ENCODE peak calls at places on chromosomes 4 and X, in five cellular contexts. T is cardiac muscle cell, Q is lung, E is HL-60, S is A549. L is an unnamed sample.

GRCh38 chr4:155811171-155811570 is 52.4 kb downstream of the GUCY1B1 start:
- DNase-seq in T (peak), S (no peak), E (no peak), Q (no peak), L (no peak)

GRCh38 chr4:3461515-3462291 is 1.4 kb upstream of the DOK7 start:
- DNase-seq in S (no peak), Q (peak), E (no peak), T (peak), L (no peak)

GRCh38 chr4:177225605-177226004 is 84.1 kb upstream of the NEIL3 start:
- DNase-seq in E (no peak), Q (no peak), S (no peak), T (no peak), L (no peak)

GRCh38 chr4:82643994-82644730 is 82.4 kb upstream of the TMEM150C start:
- DNase-seq in Q (no peak), S (peak), T (peak), E (no peak), L (no peak)

GRCh38 chr4:38160487-38161207 is 200.4 kb downstream of the PTTG2 start:
- DNase-seq in T (peak), Q (peak), S (peak), E (peak), L (peak)

GRCh38 chrX:148517191-148517590 is 16.8 kb downstream of the AFF2 start:
- DNase-seq in Q (no peak), T (no peak), S (no peak), E (no peak), L (no peak)

GRCh38 chr4:3436798-3437581 is 4.8 kb upstream of the HGFAC start:
- DNase-seq in T (peak), Q (peak), S (peak), E (no peak), L (no peak)

GRCh38 chr4:133403913-133404312 is 254.8 kb downstream of the PCDH10 start:
- DNase-seq in Q (no peak), E (no peak), T (no peak), S (no peak), L (no peak)

GRCh38 chr4:112515278-112516075 is 503 bp downstream of the NEUROG2 start:
- DNase-seq in S (no peak), E (no peak), T (peak), Q (no peak), L (no peak)

GRCh38 chrX:129360175-129360574 is 163.1 kb downstream of the SMARCA1 start:
- DNase-seq in T (peak), E (no peak), Q (no peak), S (peak), L (peak)

GRCh38 chr4:144288011-144288903 is 147.7 kb upstream of the GYPA start:
- DNase-seq in S (no peak), E (no peak), Q (no peak), T (no peak), L (no peak)

GRCh38 chr4:85780664-85781063 is 305.7 kb downstream of the ARHGAP24 start:
- DNase-seq in Q (no peak), T (peak), E (no peak), S (no peak), L (no peak)

GRCh38 chrX:74178536-74178935 is 125.4 kb upstream of the ZCCHC13 start:
- DNase-seq in S (no peak), Q (no peak), T (no peak), E (no peak), L (no peak)

GRCh38 chr4:144645621-144646522 is at the start of gene HHIP:
- DNase-seq in S (peak), E (no peak), Q (peak), T (peak), L (no peak)

GRCh38 chrX:30308263-30309138 is 689 bp downstream of the NR0B1 start:
- DNase-seq in S (peak), E (no peak), Q (no peak), T (peak), L (no peak)

GRCh38 chr4:26931961-26932360 is 71.3 kb downstream of the STIM2 start:
- DNase-seq in T (peak), E (no peak), S (no peak), Q (no peak), L (no peak)

GRCh38 chrX:132568291-132568690 is 79.5 kb upstream of the MBNL3 start:
- DNase-seq in E (no peak), T (no peak), S (no peak), Q (no peak), L (no peak)

GRCh38 chr4:8150152-8151090 is 8.2 kb downstream of the ABLIM2 start:
- DNase-seq in S (peak), T (no peak), E (no peak), Q (no peak), L (no peak)

GRCh38 chr4:40848251-40848650 is 98.5 kb downstream of the NSUN7 start:
- DNase-seq in T (no peak), E (no peak), Q (no peak), S (no peak), L (no peak)

GRCh38 chr4:174340714-174341113 is 57.0 kb downstream of the CEP44 start:
- DNase-seq in E (no peak), T (no peak), Q (no peak), S (no peak), L (no peak)

GRCh38 chrX:56729152-56729557 is at the start of gene NBDY:
- DNase-seq in E (no peak), S (peak), T (peak), Q (no peak), L (peak)

GRCh38 chr4:38154681-38155588 is 194.7 kb downstream of the PTTG2 start:
- DNase-seq in Q (peak), E (no peak), S (no peak), T (no peak), L (peak)

GRCh38 chrX:40644175-40644574 is 3.2 kb downstream of the CXorf38 start:
- DNase-seq in S (no peak), Q (no peak), T (peak), E (peak), L (no peak)

GRCh38 chr4:2934077-2934812 is 29.0 kb downstream of the NOP14 start:
- DNase-seq in S (peak), E (peak), T (peak), Q (peak), L (no peak)

GRCh38 chr4:150722908-150723362 is 141.0 kb downstream of the MAB21L2 start:
- DNase-seq in Q (peak), E (no peak), S (no peak), T (peak), L (no peak)

GRCh38 chrX:149830192-149830873 is 48.6 kb downstream of the MAGEA9 start:
- DNase-seq in Q (no peak), E (no peak), S (no peak), T (peak), L (no peak)

GRCh38 chr4:74157116-74157742 is 689 bp upstream of the MTHFD2L start:
- DNase-seq in T (peak), Q (no peak), S (no peak), E (no peak), L (no peak)
- H3K27ac ChIP-seq in T (peak), Q (peak), S (peak), E (peak), L (no peak)

DNA sequence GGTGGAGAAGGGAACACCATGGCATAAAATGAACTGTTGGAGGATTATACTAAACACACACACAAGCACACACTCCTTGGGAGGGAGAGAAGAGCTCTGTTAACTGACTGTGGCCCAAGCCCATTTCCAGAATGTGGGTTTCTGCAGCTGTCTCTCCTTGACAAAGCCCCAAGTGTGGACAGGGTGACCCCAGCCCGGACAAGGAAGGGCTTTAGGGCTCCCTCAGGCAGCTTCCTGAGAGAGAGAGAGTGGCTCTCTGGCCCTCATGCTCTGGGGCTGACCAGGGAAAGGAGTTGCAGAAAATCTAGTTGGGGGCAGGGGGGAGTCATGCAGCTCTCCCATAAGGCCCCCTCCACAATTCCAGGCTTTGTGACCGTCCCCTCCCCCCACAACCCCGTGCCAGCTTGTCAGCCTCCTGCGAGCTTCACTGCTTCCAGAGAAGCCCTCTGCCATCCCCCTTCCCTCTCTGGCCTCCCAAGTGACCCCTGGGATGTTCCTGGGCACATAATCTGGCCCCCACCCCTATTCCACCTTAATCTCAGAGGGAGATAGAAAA is 590 bp downstream of the ARHGEF9 start:
- DNase-seq in T (no peak), S (no peak), E (no peak), Q (no peak), L (no peak)
- TF ChIP-seq CTCF in T (no peak), S (no peak), E (no peak), Q (no peak), L (no peak)

GRCh38 chrX:2697306-2697705 is 6.2 kb downstream of the CD99 start:
- DNase-seq in T (no peak), Q (no peak), S (no peak), E (no peak), L (no peak)
- H3K27ac ChIP-seq in T (peak), Q (peak), S (peak), E (peak), L (peak)

DNA sequence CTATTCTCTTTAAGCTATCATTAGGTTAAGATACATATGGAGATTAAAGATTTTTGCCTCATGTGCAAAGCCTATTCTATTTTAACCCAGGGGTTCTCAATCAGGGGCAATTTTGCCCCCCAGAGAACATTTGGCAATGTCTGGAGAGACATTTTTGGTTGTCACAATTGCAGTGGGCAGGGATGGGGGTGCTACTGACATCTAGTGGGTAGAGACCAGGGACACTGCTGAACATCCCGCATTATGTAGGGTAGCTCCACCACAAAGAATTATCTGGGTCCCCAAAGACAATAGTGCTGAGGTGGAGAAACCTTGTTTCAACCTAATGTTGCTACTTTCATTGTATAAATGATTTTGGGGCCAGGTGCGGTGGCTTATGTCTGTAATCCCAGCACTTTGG is 13.2 kb upstream of the CA5B start:
- DNase-seq in S (no peak), Q (no peak), T (no peak), E (no peak), L (no peak)
- TF ChIP-seq CTCF in S (no peak), Q (no peak), T (no peak), E (no peak), L (no peak)

DNA sequence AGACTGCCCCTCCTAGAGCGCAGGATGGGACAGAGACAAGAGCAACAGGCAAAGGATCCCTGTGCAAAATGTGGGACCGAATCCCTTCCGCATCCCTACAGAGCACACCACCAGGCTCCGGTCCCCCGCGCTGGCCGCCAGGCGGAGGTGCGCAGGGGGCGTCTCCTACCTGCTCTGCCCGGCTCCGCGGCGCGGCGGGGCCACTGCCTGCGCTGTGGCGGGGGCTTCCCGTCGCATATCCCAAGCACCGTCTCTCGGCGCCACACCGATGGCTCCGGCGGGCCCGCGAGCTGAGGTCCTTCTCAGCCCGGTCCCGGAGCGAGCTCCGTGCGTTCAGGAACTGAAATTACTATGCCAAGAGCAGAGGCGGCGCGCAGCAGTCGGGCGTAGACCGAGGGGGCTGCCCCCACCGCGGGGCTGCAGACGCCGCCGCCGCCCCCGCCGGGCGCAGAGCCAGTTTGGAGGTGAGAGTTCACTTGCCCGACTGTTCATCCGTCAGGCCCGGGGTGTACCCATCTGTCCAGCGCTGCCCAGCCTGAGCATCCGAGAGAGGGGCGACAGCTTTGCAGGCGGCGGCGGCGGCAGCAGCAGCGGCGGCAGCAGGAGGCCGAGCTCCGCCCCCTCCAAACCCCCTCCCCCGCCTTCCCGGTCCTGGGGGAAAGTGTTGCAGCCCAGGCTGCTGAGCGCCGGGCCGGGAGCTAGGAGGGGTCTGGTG is at the start of gene GPRIN3:
- DNase-seq in S (no peak), T (peak), Q (peak), E (no peak), L (peak)
- H3K27ac ChIP-seq in S (peak), T (no peak), Q (peak), E (no peak), L (peak)

GRCh38 chr4:187826725-187827124 is 168.8 kb upstream of the ZFP42 start:
- DNase-seq in E (no peak), T (no peak), Q (no peak), S (no peak), L (no peak)
- TF ChIP-seq CTCF in E (no peak), T (no peak), Q (no peak), S (no peak), L (no peak)

DNA sequence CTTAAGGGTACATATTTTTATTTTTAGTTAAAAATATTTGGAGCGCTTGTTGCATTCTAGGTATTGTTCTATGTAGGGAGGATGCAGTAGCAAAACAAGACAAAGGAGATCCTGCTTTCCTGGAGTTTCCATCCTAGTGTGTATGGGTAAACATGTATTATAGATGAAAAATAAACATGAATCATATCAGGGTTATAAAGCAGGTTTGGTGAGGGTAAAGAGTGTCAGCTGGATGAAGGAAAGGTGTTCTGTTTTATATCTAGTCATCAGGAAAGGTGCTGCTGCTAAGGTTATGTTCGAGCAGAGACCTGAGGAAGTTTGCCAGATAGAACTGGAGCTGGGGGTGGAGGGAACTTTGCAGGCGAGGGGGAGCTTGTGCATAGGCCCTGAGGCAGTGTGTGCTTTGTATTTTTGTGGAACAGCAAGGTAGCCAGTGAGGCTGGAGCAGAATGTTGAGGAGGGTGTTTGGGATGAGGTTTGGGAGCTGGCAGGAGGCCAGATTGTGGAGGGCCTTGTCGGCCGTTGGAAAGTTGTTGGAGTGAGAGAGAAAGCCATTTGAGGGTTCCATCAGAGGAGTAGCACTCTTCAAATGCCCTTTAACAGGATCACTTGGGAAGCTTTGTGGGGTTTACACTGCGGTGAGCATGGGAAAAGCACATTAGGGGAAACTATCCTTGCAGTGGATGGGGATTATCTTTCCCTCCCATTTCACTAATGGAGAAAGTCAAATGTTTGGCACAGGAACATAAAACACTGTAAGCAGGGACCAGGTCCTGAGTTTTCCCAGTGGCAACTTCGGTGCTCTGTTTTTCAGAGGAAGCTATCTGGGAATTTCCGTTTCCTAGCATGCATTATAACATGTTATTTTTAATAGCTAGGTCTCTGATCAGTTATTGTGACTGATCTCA is 35.9 kb downstream of the AFF1 start:
- DNase-seq in T (no peak), E (no peak), S (no peak), Q (no peak), L (no peak)
- H3K27ac ChIP-seq in T (peak), E (no peak), S (no peak), Q (no peak), L (no peak)